ENCODE peak calls at places on chromosomes 4 and X, in eight cellular contexts. One of them, this sample, is unnamed.

GRCh38 chr4:55397521-55398321 is 2.0 kb downstream of the TMEM165 start:
- DNase-seq in GM04504: no peak
- DNase-seq in tibial nerve: no peak
- DNase-seq in naive thymus-derived CD8-positive, alpha-beta T cell: no peak
- DNase-seq in epithelial cell of esophagus: peak; percentile 85
- DNase-seq in Caki2: peak; percentile 76
- DNase-seq in immature natural killer cell: no peak
- DNase-seq in A549: no peak
- DNase-seq in this sample: peak; percentile 14

GRCh38 chr4:86543560-86544312 is 50.4 kb upstream of the PTPN13 start:
- DNase-seq in epithelial cell of esophagus: no peak
- DNase-seq in Caki2: peak; percentile 4
- DNase-seq in tibial nerve: no peak
- DNase-seq in immature natural killer cell: no peak
- DNase-seq in GM04504: no peak
- DNase-seq in A549: no peak
- DNase-seq in naive thymus-derived CD8-positive, alpha-beta T cell: no peak
- DNase-seq in this sample: no peak

GRCh38 chrX:15203694-15204093 is 66.2 kb downstream of the ASB9 start:
- DNase-seq in Caki2: no peak
- DNase-seq in immature natural killer cell: no peak
- DNase-seq in epithelial cell of esophagus: no peak
- DNase-seq in GM04504: no peak
- DNase-seq in tibial nerve: no peak
- DNase-seq in naive thymus-derived CD8-positive, alpha-beta T cell: no peak
- DNase-seq in A549: no peak
- DNase-seq in this sample: no peak

GRCh38 chrX:80747832-80748231 is 61.8 kb downstream of the BRWD3 start:
- DNase-seq in epithelial cell of esophagus: peak; percentile 5
- DNase-seq in immature natural killer cell: no peak
- DNase-seq in GM04504: no peak
- DNase-seq in tibial nerve: no peak
- DNase-seq in naive thymus-derived CD8-positive, alpha-beta T cell: no peak
- DNase-seq in A549: no peak
- DNase-seq in Caki2: no peak
- DNase-seq in this sample: no peak

GRCh38 chr4:68361146-68361589 is 11.3 kb upstream of the YTHDC1 start:
- DNase-seq in A549: no peak
- DNase-seq in tibial nerve: no peak
- DNase-seq in immature natural killer cell: no peak
- DNase-seq in epithelial cell of esophagus: peak; percentile 97
- DNase-seq in GM04504: peak; percentile 64
- DNase-seq in naive thymus-derived CD8-positive, alpha-beta T cell: no peak
- DNase-seq in Caki2: peak; percentile 58
- DNase-seq in this sample: no peak

GRCh38 chrX:97622111-97622510 is 738.4 kb downstream of the RPA4 start:
- DNase-seq in tibial nerve: no peak
- DNase-seq in A549: no peak
- DNase-seq in GM04504: no peak
- DNase-seq in immature natural killer cell: no peak
- DNase-seq in naive thymus-derived CD8-positive, alpha-beta T cell: no peak
- DNase-seq in Caki2: no peak
- DNase-seq in epithelial cell of esophagus: no peak
- DNase-seq in this sample: no peak

GRCh38 chr4:185227131-185227551 is 17.7 kb downstream of the SNX25 start:
- DNase-seq in tibial nerve: no peak
- DNase-seq in epithelial cell of esophagus: no peak
- DNase-seq in GM04504: no peak
- DNase-seq in naive thymus-derived CD8-positive, alpha-beta T cell: no peak
- DNase-seq in Caki2: peak; percentile 63
- DNase-seq in immature natural killer cell: no peak
- DNase-seq in A549: no peak
- DNase-seq in this sample: no peak

GRCh38 chr4:118276551-118276950 is 76.3 kb downstream of the PRSS12 start:
- DNase-seq in A549: no peak
- DNase-seq in Caki2: no peak
- DNase-seq in naive thymus-derived CD8-positive, alpha-beta T cell: no peak
- DNase-seq in tibial nerve: no peak
- DNase-seq in immature natural killer cell: no peak
- DNase-seq in epithelial cell of esophagus: no peak
- DNase-seq in GM04504: no peak
- DNase-seq in this sample: peak; percentile 6

GRCh38 chr4:155972098-155972497 is 18.4 kb upstream of the CTSO start:
- DNase-seq in A549: no peak
- DNase-seq in naive thymus-derived CD8-positive, alpha-beta T cell: no peak
- DNase-seq in immature natural killer cell: no peak
- DNase-seq in Caki2: no peak
- DNase-seq in epithelial cell of esophagus: no peak
- DNase-seq in GM04504: no peak
- DNase-seq in tibial nerve: no peak
- DNase-seq in this sample: peak; percentile 4

GRCh38 chr4:89492476-89493110 is 185.0 kb upstream of the GPRIN3 start:
- DNase-seq in immature natural killer cell: no peak
- DNase-seq in A549: no peak
- DNase-seq in naive thymus-derived CD8-positive, alpha-beta T cell: no peak
- DNase-seq in tibial nerve: no peak
- DNase-seq in epithelial cell of esophagus: peak; percentile 72
- DNase-seq in Caki2: no peak
- DNase-seq in GM04504: no peak
- DNase-seq in this sample: no peak

GRCh38 chrX:153639177-153640044 is 7.6 kb upstream of the DUSP9 start:
- DNase-seq in GM04504: no peak
- DNase-seq in naive thymus-derived CD8-positive, alpha-beta T cell: no peak
- DNase-seq in A549: no peak
- DNase-seq in immature natural killer cell: no peak
- DNase-seq in Caki2: no peak
- DNase-seq in epithelial cell of esophagus: no peak
- DNase-seq in tibial nerve: no peak
- DNase-seq in this sample: no peak

GRCh38 chr4:3270141-3270611 is 21.2 kb downstream of the MSANTD1 start:
- DNase-seq in tibial nerve: no peak
- DNase-seq in immature natural killer cell: no peak
- DNase-seq in GM04504: no peak
- DNase-seq in A549: no peak
- DNase-seq in Caki2: no peak
- DNase-seq in naive thymus-derived CD8-positive, alpha-beta T cell: no peak
- DNase-seq in epithelial cell of esophagus: no peak
- DNase-seq in this sample: no peak